ENCODE peak calls at places on chromosomes 11 and 22, in six cellular contexts. P is stimulated activated CD4-positive, alpha-beta T cell treated with anti-CD3 and anti-CD28 coated beads, Interleukin-4, amount 100 ng/mL, for 48 hours; Q is retinal pigment epithelial cell; R is H7; B is GM23248; D is fibroblast of mammary gland. K is an unnamed sample.

GRCh38 chr22:44429941-44430587 is 68.0 kb downstream of the RTL6 start:
- DNase-seq in P (no peak), Q (no peak), R (no peak), B (no peak), D (no peak), K (no peak)

GRCh38 chr11:95835768-95836488 is 45.6 kb downstream of the CEP57 start:
- DNase-seq in P (peak; percentile 16), Q (peak; percentile 84), R (peak; percentile 64), B (peak; percentile 94), D (peak; percentile 90), K (peak; percentile 90)

GRCh38 chr11:44634401-44635281 is 69.2 kb downstream of the CD82 start:
- DNase-seq in P (no peak), Q (peak; percentile 86), R (peak; percentile 85), B (peak; percentile 82), D (peak; percentile 86), K (peak; percentile 51)

GRCh38 chr11:46322759-46323158 is 24.5 kb upstream of the DGKZ start:
- DNase-seq in P (no peak), Q (no peak), R (peak; percentile 85), B (peak; percentile 74), D (peak; percentile 52), K (no peak)

GRCh38 chr22:24290459-24290858 is 19.8 kb downstream of the SPECC1L start:
- DNase-seq in P (no peak), Q (no peak), R (no peak), B (peak; percentile 67), D (peak; percentile 62), K (peak; percentile 37)

GRCh38 chr11:61193596-61193995 is 9.7 kb upstream of the PGA3 start:
- DNase-seq in P (no peak), Q (no peak), R (peak; percentile 64), B (no peak), D (no peak), K (no peak)

GRCh38 chr11:61955031-61955415 is 4.9 kb downstream of the BEST1 start:
- DNase-seq in P (no peak), Q (no peak), R (peak; percentile 94), B (peak; percentile 89), D (peak; percentile 91), K (no peak)

GRCh38 chr11:6703247-6704063 is 20.3 kb upstream of the MRPL17 start:
- DNase-seq in P (no peak), Q (no peak), R (peak; percentile 47), B (peak; percentile 88), D (peak; percentile 70), K (peak; percentile 50)

GRCh38 chr22:37366601-37367000 is 60.7 kb downstream of the ELFN2 start:
- DNase-seq in P (no peak), Q (no peak), R (no peak), B (no peak), D (no peak), K (no peak)

GRCh38 chr11:83827940-83828554 is 541.9 kb upstream of the CCDC90B start:
- DNase-seq in P (no peak), Q (peak; percentile 26), R (no peak), B (peak; percentile 63), D (peak; percentile 57), K (peak; percentile 85)

GRCh38 chr22:46368871-46369715 is 33.6 kb downstream of the TRMU start:
- DNase-seq in P (no peak), Q (no peak), R (peak; percentile 63), B (no peak), D (no peak), K (no peak)

GRCh38 chr22:37309221-37310074 is 27.1 kb downstream of the CYTH4 start:
- DNase-seq in P (no peak), Q (no peak), R (peak; percentile 64), B (no peak), D (no peak), K (no peak)

GRCh38 chr22:50184541-50185383 is 951 bp upstream of the TRABD start:
- DNase-seq in P (no peak), Q (no peak), R (peak; percentile 86), B (no peak), D (no peak), K (no peak)

GRCh38 chr11:17479284-17480214 is 2.9 kb upstream of the ABCC8 start:
- DNase-seq in P (no peak), Q (no peak), R (peak; percentile 89), B (peak; percentile 19), D (no peak), K (peak; percentile 29)

GRCh38 chr11:120324932-120325810 is at the start of gene TLCD5:
- DNase-seq in P (peak; percentile 20), Q (no peak), R (peak; percentile 94), B (peak; percentile 83), D (peak; percentile 58), K (peak; percentile 81)

GRCh38 chr11:116986521-116987105 is 111.6 kb downstream of the SIK3 start:
- DNase-seq in P (no peak), Q (no peak), R (no peak), B (peak; percentile 94), D (peak; percentile 95), K (no peak)

GRCh38 chr22:18111759-18112330 is 1.2 kb downstream of the TUBA8 start:
- DNase-seq in P (no peak), Q (no peak), R (peak; percentile 64), B (no peak), D (no peak), K (no peak)

GRCh38 chr22:38270091-38270972 is 2.5 kb downstream of the TMEM184B start:
- DNase-seq in P (no peak), Q (no peak), R (no peak), B (peak; percentile 53), D (no peak), K (no peak)

GRCh38 chr11:12066056-12066798 is 44.2 kb upstream of the MICAL2 start:
- DNase-seq in P (no peak), Q (no peak), R (no peak), B (peak; percentile 98), D (peak; percentile 97), K (no peak)

GRCh38 chr11:15519124-15519791 is 404.5 kb downstream of the INSC start:
- DNase-seq in P (no peak), Q (no peak), R (no peak), B (no peak), D (no peak), K (no peak)

GRCh38 chr11:73652046-73652730 is 5.8 kb downstream of the PLEKHB1 start:
- DNase-seq in P (no peak), Q (no peak), R (peak; percentile 75), B (no peak), D (no peak), K (no peak)

GRCh38 chr11:19679952-19680823 is 32.4 kb upstream of the NAV2 start:
- DNase-seq in P (no peak), Q (peak; percentile 97), R (peak; percentile 50), B (peak; percentile 99), D (peak; percentile 99), K (no peak)

GRCh38 chr11:47295385-47295784 is 25.5 kb downstream of the MADD start:
- DNase-seq in P (no peak), Q (no peak), R (no peak), B (no peak), D (no peak), K (no peak)

GRCh38 chr11:65551572-65552398 is 6.4 kb downstream of the LTBP3 start:
- DNase-seq in P (no peak), Q (no peak), R (peak; percentile 90), B (peak; percentile 41), D (peak; percentile 40), K (peak; percentile 81)

GRCh38 chr22:44807915-44808690 is 55.7 kb downstream of the ARHGAP8 start:
- DNase-seq in P (no peak), Q (no peak), R (peak; percentile 90), B (no peak), D (no peak), K (peak; percentile 43)

GRCh38 chr11:63551889-63552266 is 11.3 kb downstream of the PLAAT2 start:
- DNase-seq in P (no peak), Q (no peak), R (no peak), B (no peak), D (no peak), K (no peak)

GRCh38 chr22:42079319-42080251 is at the start of gene SMDT1:
- DNase-seq in P (peak; percentile 96), Q (peak; percentile 94), R (peak; percentile 99), B (peak; percentile 100), D (peak; percentile 97), K (peak; percentile 100)

GRCh38 chr11:69971741-69972140 is 106.4 kb upstream of the ANO1 start:
- DNase-seq in P (no peak), Q (no peak), R (no peak), B (no peak), D (no peak), K (no peak)

GRCh38 chr22:46551321-46551720 is 13.9 kb upstream of the CELSR1 start:
- DNase-seq in P (no peak), Q (no peak), R (no peak), B (no peak), D (no peak), K (no peak)

GRCh38 chr11:16049611-16050010 is 306.7 kb downstream of the SOX6 start:
- DNase-seq in P (no peak), Q (no peak), R (peak; percentile 9), B (no peak), D (no peak), K (no peak)

GRCh38 chr11:62554377-62554776 is 7.8 kb upstream of the AHNAK start:
- DNase-seq in P (no peak), Q (no peak), R (no peak), B (no peak), D (no peak), K (no peak)

GRCh38 chr11:130315354-130315970 is 745 bp upstream of the ZBTB44 start:
- DNase-seq in P (peak; percentile 26), Q (no peak), R (peak; percentile 91), B (no peak), D (no peak), K (no peak)

GRCh38 chr22:31192513-31192912 is 19.6 kb upstream of the LIMK2 start:
- DNase-seq in P (no peak), Q (no peak), R (no peak), B (peak; percentile 58), D (peak; percentile 50), K (peak; percentile 87)

GRCh38 chr11:15911377-15912044 is 444.8 kb downstream of the SOX6 start:
- DNase-seq in P (no peak), Q (no peak), R (no peak), B (no peak), D (peak; percentile 35), K (no peak)

GRCh38 chr22:17633217-17633997 is 4.9 kb upstream of the ATP6V1E1 start:
- DNase-seq in P (no peak), Q (peak; percentile 53), R (no peak), B (peak; percentile 67), D (peak; percentile 13), K (no peak)

GRCh38 chr11:14417186-14417585 is 58.2 kb upstream of the RRAS2 start:
- DNase-seq in P (no peak), Q (no peak), R (no peak), B (peak; percentile 67), D (peak; percentile 56), K (no peak)

GRCh38 chr11:1624621-1625020 is 2.7 kb upstream of the KRTAP5-4 start:
- DNase-seq in P (no peak), Q (no peak), R (no peak), B (no peak), D (no peak), K (no peak)